ENCODE peak calls at places on chromosomes 5 and 9, in five cellular contexts. One of them, this sample, is unnamed.

GRCh38 chr9:70979971-70980370 is 141.4 kb downstream of the TRPM3 start:
- DNase-seq in HCT116: no peak
- DNase-seq in fibroblast of lung: no peak
- DNase-seq in breast epithelium: no peak
- DNase-seq in GM23248: peak
- DNase-seq in this sample: no peak

GRCh38 chr9:110975278-110975677 is 63.0 kb downstream of the LPAR1 start:
- DNase-seq in HCT116: no peak
- DNase-seq in fibroblast of lung: no peak
- DNase-seq in breast epithelium: no peak
- DNase-seq in GM23248: peak
- DNase-seq in this sample: no peak

GRCh38 chr5:137621861-137622823 is 113.7 kb downstream of the KLHL3 start:
- DNase-seq in HCT116: no peak
- DNase-seq in fibroblast of lung: peak
- DNase-seq in breast epithelium: no peak
- DNase-seq in GM23248: peak
- DNase-seq in this sample: peak

GRCh38 chr9:129613520-129614175 is 7.3 kb downstream of the C9orf50 start:
- DNase-seq in HCT116: no peak
- DNase-seq in fibroblast of lung: no peak
- DNase-seq in breast epithelium: no peak
- DNase-seq in GM23248: no peak
- DNase-seq in this sample: no peak

GRCh38 chr5:114118511-114118910 is 243.4 kb upstream of the KCNN2 start:
- DNase-seq in HCT116: no peak
- DNase-seq in fibroblast of lung: no peak
- DNase-seq in breast epithelium: no peak
- DNase-seq in GM23248: no peak
- DNase-seq in this sample: no peak

GRCh38 chr5:176436641-176437040 is 11.5 kb upstream of the FAF2 start:
- DNase-seq in HCT116: no peak
- DNase-seq in fibroblast of lung: no peak
- DNase-seq in breast epithelium: no peak
- DNase-seq in GM23248: peak
- DNase-seq in this sample: no peak

GRCh38 chr5:179716286-179716685 is 16.3 kb upstream of the MAML1 start:
- DNase-seq in HCT116: no peak
- DNase-seq in fibroblast of lung: peak
- DNase-seq in breast epithelium: no peak
- DNase-seq in GM23248: peak
- DNase-seq in this sample: no peak

GRCh38 chr5:119344231-119344630 is 11.6 kb upstream of the TNFAIP8 start:
- DNase-seq in HCT116: no peak
- DNase-seq in fibroblast of lung: no peak
- DNase-seq in breast epithelium: no peak
- DNase-seq in GM23248: no peak
- DNase-seq in this sample: no peak

GRCh38 chr9:84371737-84372136 is 31.2 kb upstream of the SLC28A3 start:
- DNase-seq in HCT116: no peak
- DNase-seq in fibroblast of lung: peak
- DNase-seq in breast epithelium: no peak
- DNase-seq in GM23248: peak
- DNase-seq in this sample: no peak

GRCh38 chr9:2230362-2230761 is 215.2 kb downstream of the SMARCA2 start:
- DNase-seq in HCT116: no peak
- DNase-seq in fibroblast of lung: no peak
- DNase-seq in breast epithelium: no peak
- DNase-seq in GM23248: no peak
- DNase-seq in this sample: no peak

GRCh38 chr9:19371942-19372341 is 8.1 kb downstream of the RPS6 start:
- DNase-seq in HCT116: no peak
- DNase-seq in fibroblast of lung: no peak
- DNase-seq in breast epithelium: no peak
- DNase-seq in GM23248: peak
- DNase-seq in this sample: no peak

GRCh38 chr5:140310434-140310833 is 7.5 kb upstream of the PFDN1 start:
- DNase-seq in HCT116: no peak
- DNase-seq in fibroblast of lung: peak
- DNase-seq in breast epithelium: no peak
- DNase-seq in GM23248: peak
- DNase-seq in this sample: no peak

GRCh38 chr9:98793031-98793430 is 3.3 kb downstream of the ANKS6 start:
- DNase-seq in HCT116: no peak
- DNase-seq in fibroblast of lung: no peak
- DNase-seq in breast epithelium: no peak
- DNase-seq in GM23248: no peak
- DNase-seq in this sample: no peak

GRCh38 chr5:179866241-179867078 is 7.8 kb upstream of the MRNIP start:
- DNase-seq in HCT116: no peak
- DNase-seq in fibroblast of lung: no peak
- DNase-seq in breast epithelium: no peak
- DNase-seq in GM23248: no peak
- DNase-seq in this sample: no peak

GRCh38 chr9:8835291-8835690 is 1035.7 kb upstream of the DMAC1 start:
- DNase-seq in HCT116: no peak
- DNase-seq in fibroblast of lung: no peak
- DNase-seq in breast epithelium: no peak
- DNase-seq in GM23248: no peak
- DNase-seq in this sample: no peak

GRCh38 chr5:80963966-80964481 is 3.9 kb downstream of the RASGRF2 start:
- DNase-seq in HCT116: no peak
- DNase-seq in fibroblast of lung: peak
- DNase-seq in breast epithelium: no peak
- DNase-seq in GM23248: no peak
- DNase-seq in this sample: no peak

DNA sequence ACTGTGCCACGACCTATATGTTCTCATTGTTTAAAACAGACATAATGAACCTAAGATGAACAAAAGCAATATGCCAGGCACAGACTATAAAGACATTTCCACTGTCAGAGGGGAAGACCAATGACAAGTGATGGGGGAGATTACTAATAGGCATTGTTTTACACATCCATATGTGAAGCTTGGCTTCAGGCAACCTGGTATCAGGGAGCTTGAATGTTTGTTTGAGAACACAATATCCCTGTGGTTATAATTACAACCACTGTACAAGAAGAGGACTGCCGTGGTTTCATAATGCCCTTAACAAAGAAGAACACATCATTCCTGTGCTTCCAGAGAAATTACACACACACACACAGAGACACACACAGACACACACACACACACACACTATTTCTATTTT is 385.7 kb downstream of the BNC2 start:
- DNase-seq in HCT116: no peak
- DNase-seq in fibroblast of lung: peak
- DNase-seq in breast epithelium: no peak
- DNase-seq in GM23248: no peak
- DNase-seq in this sample: no peak
- H3K27ac ChIP-seq in HCT116: no peak
- H3K27ac ChIP-seq in fibroblast of lung: no peak
- H3K27ac ChIP-seq in breast epithelium: no peak
- H3K27ac ChIP-seq in GM23248: no peak
- H3K27ac ChIP-seq in this sample: no peak

GRCh38 chr5:93581738-93582414 is 857 bp upstream of the NR2F1-AS1 start:
- DNase-seq in HCT116: peak
- DNase-seq in fibroblast of lung: peak
- DNase-seq in breast epithelium: no peak
- DNase-seq in GM23248: peak
- DNase-seq in this sample: no peak

GRCh38 chr5:93582677-93583524 is at the start of gene NR2F1:
- DNase-seq in HCT116: peak
- DNase-seq in fibroblast of lung: peak
- DNase-seq in breast epithelium: no peak
- DNase-seq in GM23248: peak
- DNase-seq in this sample: peak

GRCh38 chr5:93583799-93584530 is 943 bp downstream of the NR2F1 start:
- DNase-seq in HCT116: no peak
- DNase-seq in fibroblast of lung: peak
- DNase-seq in breast epithelium: no peak
- DNase-seq in GM23248: peak
- DNase-seq in this sample: peak

GRCh38 chr5:93584531-93585053 is 1.6 kb downstream of the NR2F1 start:
- DNase-seq in HCT116: no peak
- DNase-seq in fibroblast of lung: no peak
- DNase-seq in breast epithelium: no peak
- DNase-seq in GM23248: peak
- DNase-seq in this sample: no peak

DNA sequence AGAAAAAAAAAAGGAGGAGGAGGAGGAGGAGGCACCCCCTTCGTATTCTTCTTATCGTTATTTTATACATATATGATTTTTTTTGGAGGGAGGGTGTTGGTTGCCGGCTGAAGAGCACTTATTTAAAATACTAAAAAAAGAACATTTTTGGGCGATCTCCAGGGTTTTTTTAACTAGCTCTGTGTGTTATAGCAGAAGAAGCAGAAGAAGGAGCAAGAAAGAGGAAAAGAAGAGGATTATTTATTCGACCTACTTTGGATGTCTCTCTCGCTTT is 440 bp downstream of the NR2F1 start:
- DNase-seq in HCT116: no peak
- DNase-seq in fibroblast of lung: no peak
- DNase-seq in breast epithelium: no peak
- DNase-seq in GM23248: no peak
- DNase-seq in this sample: no peak
- H3K27ac ChIP-seq in HCT116: peak
- H3K27ac ChIP-seq in fibroblast of lung: peak
- H3K27ac ChIP-seq in breast epithelium: peak
- H3K27ac ChIP-seq in GM23248: peak
- H3K27ac ChIP-seq in this sample: peak

GRCh38 chr9:15307523-15307841 is 466 bp upstream of the TTC39B start:
- DNase-seq in HCT116: no peak
- DNase-seq in fibroblast of lung: no peak
- DNase-seq in breast epithelium: no peak
- DNase-seq in GM23248: no peak
- DNase-seq in this sample: no peak
- H3K27ac ChIP-seq in HCT116: no peak
- H3K27ac ChIP-seq in fibroblast of lung: no peak
- H3K27ac ChIP-seq in breast epithelium: peak
- H3K27ac ChIP-seq in GM23248: no peak
- H3K27ac ChIP-seq in this sample: peak

GRCh38 chr9:91843093-91843492 is 106.9 kb downstream of the ROR2 start:
- DNase-seq in HCT116: no peak
- DNase-seq in fibroblast of lung: no peak
- DNase-seq in breast epithelium: no peak
- DNase-seq in GM23248: no peak
- DNase-seq in this sample: no peak
- H3K27ac ChIP-seq in HCT116: no peak
- H3K27ac ChIP-seq in fibroblast of lung: no peak
- H3K27ac ChIP-seq in breast epithelium: no peak
- H3K27ac ChIP-seq in GM23248: no peak
- H3K27ac ChIP-seq in this sample: peak

GRCh38 chr9:128603697-128604096 is 51.3 kb downstream of the SPTAN1 start:
- DNase-seq in HCT116: no peak
- DNase-seq in fibroblast of lung: no peak
- DNase-seq in breast epithelium: no peak
- DNase-seq in GM23248: no peak
- DNase-seq in this sample: no peak

GRCh38 chr9:128611600-128612394 is 44.9 kb downstream of the DYNC2I2 start:
- DNase-seq in HCT116: no peak
- DNase-seq in fibroblast of lung: no peak
- DNase-seq in breast epithelium: no peak
- DNase-seq in GM23248: no peak
- DNase-seq in this sample: no peak

GRCh38 chr9:128610889-128611288 is 45.8 kb downstream of the DYNC2I2 start:
- DNase-seq in HCT116: no peak
- DNase-seq in fibroblast of lung: no peak
- DNase-seq in breast epithelium: no peak
- DNase-seq in GM23248: no peak
- DNase-seq in this sample: no peak

DNA sequence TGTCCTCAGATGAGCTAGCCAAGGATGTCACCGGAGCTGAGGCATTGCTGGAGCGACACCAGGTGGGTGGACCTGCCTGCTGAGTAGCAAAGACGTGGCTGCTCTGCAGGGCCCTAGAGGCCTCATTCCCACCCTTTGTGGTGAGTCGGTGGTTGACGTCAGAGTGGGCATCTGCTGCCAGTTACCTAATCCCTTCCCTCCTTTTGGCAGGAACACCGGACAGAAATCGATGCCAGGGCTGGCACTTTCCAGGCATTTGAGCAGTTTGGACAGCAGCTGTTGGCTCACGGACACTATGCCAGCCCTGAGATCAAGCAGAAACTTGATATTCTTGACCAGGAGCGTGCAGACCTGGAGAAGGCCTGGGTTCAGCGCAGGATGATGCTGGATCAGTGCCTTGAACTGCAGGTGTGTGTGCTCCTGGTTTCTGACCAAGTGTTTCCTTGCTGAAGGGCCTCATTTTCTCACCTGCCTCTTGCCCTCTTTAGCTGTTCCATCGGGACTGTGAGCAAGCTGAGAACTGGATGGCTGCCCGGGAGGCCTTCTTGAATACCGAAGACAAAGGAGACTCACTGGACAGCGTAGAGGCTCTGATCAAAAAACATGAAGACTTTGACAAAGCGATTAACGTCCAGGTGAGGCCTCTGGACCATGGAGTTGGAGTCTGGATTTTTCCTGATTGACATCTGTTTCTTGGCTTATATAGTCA is 48.9 kb downstream of the DYNC2I2 start:
- DNase-seq in HCT116: no peak
- DNase-seq in fibroblast of lung: peak
- DNase-seq in breast epithelium: peak
- DNase-seq in GM23248: peak
- DNase-seq in this sample: peak
- H3K27ac ChIP-seq in HCT116: no peak
- H3K27ac ChIP-seq in fibroblast of lung: no peak
- H3K27ac ChIP-seq in breast epithelium: peak
- H3K27ac ChIP-seq in GM23248: peak
- H3K27ac ChIP-seq in this sample: peak

DNA sequence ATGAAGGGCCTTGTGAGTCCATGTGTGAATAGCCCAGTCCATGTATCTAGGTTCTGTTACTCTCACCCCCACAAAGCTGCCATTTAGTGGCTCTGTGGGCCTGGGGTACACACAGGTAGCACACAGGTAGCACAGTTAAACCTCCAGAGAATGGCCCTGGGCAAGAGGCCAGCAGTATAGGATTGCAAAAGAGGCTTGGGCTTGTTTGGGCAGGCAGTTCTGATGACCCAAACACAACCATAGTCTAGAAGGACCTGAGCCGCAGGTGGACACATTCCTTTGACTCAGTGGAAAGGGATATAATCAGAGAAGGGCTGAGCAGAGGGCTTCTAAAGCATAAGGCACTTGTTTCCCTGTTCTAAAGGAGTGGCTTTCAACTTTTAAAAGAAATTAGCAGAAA is 326.8 kb upstream of the SGCD start:
- DNase-seq in HCT116: no peak
- DNase-seq in fibroblast of lung: no peak
- DNase-seq in breast epithelium: no peak
- DNase-seq in GM23248: no peak
- DNase-seq in this sample: no peak
- H3K27ac ChIP-seq in HCT116: no peak
- H3K27ac ChIP-seq in fibroblast of lung: no peak
- H3K27ac ChIP-seq in breast epithelium: no peak
- H3K27ac ChIP-seq in GM23248: no peak
- H3K27ac ChIP-seq in this sample: no peak

GRCh38 chr5:125148076-125148475 is 401.6 kb upstream of the ZNF608 start:
- DNase-seq in HCT116: no peak
- DNase-seq in fibroblast of lung: no peak
- DNase-seq in breast epithelium: no peak
- DNase-seq in GM23248: no peak
- DNase-seq in this sample: no peak
- H3K27ac ChIP-seq in HCT116: no peak
- H3K27ac ChIP-seq in fibroblast of lung: no peak
- H3K27ac ChIP-seq in breast epithelium: no peak
- H3K27ac ChIP-seq in GM23248: no peak
- H3K27ac ChIP-seq in this sample: no peak

This sample was measured in adrenal gland.